ENCODE peak calls at places on chromosomes 7 and 10, in four cellular contexts. H is ovary; V is gastrocnemius medialis; B is CD4-positive, CD25-positive, alpha-beta regulatory T cell. L is an unnamed sample.

GRCh38 chr7:66739953-66740301 is 606 bp upstream of the RABGEF1 start:
- DNase-seq in H (no peak), V (no peak), B (no peak), L (no peak)

GRCh38 chr7:27147211-27148030 is at the start of gene HOXA6:
- DNase-seq in H (no peak), V (no peak), B (no peak), L (peak)

GRCh38 chr10:64558094-64558870 is 1037.1 kb downstream of the REEP3 start:
- DNase-seq in H (no peak), V (no peak), B (no peak), L (no peak)

GRCh38 chr7:151759591-151760042 is 117.3 kb downstream of the PRKAG2 start:
- DNase-seq in H (peak), V (no peak), B (peak), L (peak)

GRCh38 chr10:35574924-35575352 is 30.2 kb upstream of the GJD4 start:
- DNase-seq in H (no peak), V (no peak), B (no peak), L (no peak)

GRCh38 chr10:63633677-63634487 is 112.7 kb downstream of the REEP3 start:
- DNase-seq in H (no peak), V (no peak), B (no peak), L (no peak)

GRCh38 chr7:122433765-122434164 is 129.2 kb upstream of the FEZF1 start:
- DNase-seq in H (no peak), V (no peak), B (no peak), L (no peak)

GRCh38 chr10:1329622-1330021 is 273.4 kb downstream of the WDR37 start:
- DNase-seq in H (no peak), V (no peak), B (no peak), L (no peak)

GRCh38 chr7:3916146-3916545 is 615.1 kb downstream of the SDK1 start:
- DNase-seq in H (no peak), V (no peak), B (no peak), L (no peak)

GRCh38 chr10:17088118-17088806 is 41.3 kb downstream of the CUBN start:
- DNase-seq in H (no peak), V (no peak), B (no peak), L (no peak)

GRCh38 chr7:35707422-35707821 is 12.5 kb upstream of the HERPUD2 start:
- DNase-seq in H (no peak), V (no peak), B (no peak), L (no peak)

GRCh38 chr10:53840668-53841067 is 960.4 kb downstream of the PCDH15 start:
- DNase-seq in H (no peak), V (no peak), B (no peak), L (no peak)

GRCh38 chr7:17601921-17602320 is 303.5 kb downstream of the AHR start:
- DNase-seq in H (no peak), V (no peak), B (no peak), L (no peak)

GRCh38 chr7:21943436-21943835 is 2.3 kb downstream of the CDCA7L start:
- DNase-seq in H (no peak), V (no peak), B (no peak), L (no peak)

GRCh38 chr7:21945374-21946227 is at the start of gene CDCA7L:
- DNase-seq in H (peak), V (no peak), B (peak), L (peak)

GRCh38 chr7:21944616-21945373 is 904 bp downstream of the CDCA7L start:
- DNase-seq in H (peak), V (no peak), B (peak), L (no peak)

GRCh38 chr7:21941570-21942224 is 4.0 kb downstream of the CDCA7L start:
- DNase-seq in H (no peak), V (no peak), B (peak), L (no peak)

GRCh38 chr7:21942955-21943354 is 2.7 kb downstream of the CDCA7L start:
- DNase-seq in H (no peak), V (no peak), B (no peak), L (no peak)
- H3K4me3 ChIP-seq in H (no peak), V (no peak), B (no peak), L (no peak)

GRCh38 chr7:19113001-19113349 is 4.5 kb downstream of the TWIST1 start:
- DNase-seq in H (no peak), V (no peak), B (no peak), L (no peak)

GRCh38 chr7:19114591-19114855 is 2.9 kb downstream of the TWIST1 start:
- DNase-seq in H (no peak), V (no peak), B (no peak), L (no peak)

GRCh38 chr7:19116121-19117080 is 1.0 kb downstream of the TWIST1 start:
- DNase-seq in H (no peak), V (no peak), B (no peak), L (no peak)

GRCh38 chr7:19112290-19113000 is 5.0 kb downstream of the TWIST1 start:
- DNase-seq in H (no peak), V (no peak), B (no peak), L (peak)

DNA sequence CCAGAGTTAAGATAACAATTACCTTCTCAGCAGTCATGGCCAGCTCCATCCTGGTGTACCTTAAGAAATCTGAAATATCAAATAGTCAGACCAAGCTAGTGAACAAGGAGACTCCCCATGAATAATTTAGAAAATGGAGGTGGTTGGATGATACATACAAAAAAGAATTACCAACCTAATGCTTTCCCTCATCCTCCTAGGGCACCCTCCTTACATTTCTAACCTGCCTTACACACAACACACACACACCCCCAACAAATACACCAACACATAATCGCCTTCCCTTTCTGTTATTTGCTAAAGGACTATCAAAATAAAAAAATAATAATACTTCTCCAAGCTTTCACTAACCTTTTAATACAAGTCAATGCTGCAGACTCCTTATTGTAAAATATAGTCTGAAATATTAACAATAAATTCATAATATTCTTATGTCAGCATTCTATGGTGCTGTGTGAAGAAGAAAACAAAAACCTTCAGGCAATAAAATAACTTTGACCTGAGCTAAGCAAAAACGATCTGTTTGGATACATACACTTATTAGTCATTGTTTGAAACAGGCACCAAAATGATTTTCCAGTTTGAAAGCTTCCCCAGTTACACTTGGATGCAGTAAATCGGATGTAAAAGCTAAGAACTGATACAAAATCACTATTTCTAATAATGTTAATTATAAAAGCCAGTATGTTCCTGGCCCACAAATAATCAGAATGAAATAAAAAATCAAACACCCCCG is 3.4 kb downstream of the TWIST1 start:
- DNase-seq in H (no peak), V (no peak), B (no peak), L (no peak)
- H3K4me3 ChIP-seq in H (peak), V (no peak), B (no peak), L (no peak)

GRCh38 chr10:31366703-31367102 is 47.7 kb downstream of the ZEB1 start:
- DNase-seq in H (no peak), V (no peak), B (no peak), L (no peak)

GRCh38 chr10:31374146-31374696 is 55.2 kb downstream of the ZEB1 start:
- DNase-seq in H (no peak), V (no peak), B (no peak), L (no peak)

GRCh38 chr10:31372439-31372838 is 53.4 kb downstream of the ZEB1 start:
- DNase-seq in H (no peak), V (no peak), B (no peak), L (no peak)

DNA sequence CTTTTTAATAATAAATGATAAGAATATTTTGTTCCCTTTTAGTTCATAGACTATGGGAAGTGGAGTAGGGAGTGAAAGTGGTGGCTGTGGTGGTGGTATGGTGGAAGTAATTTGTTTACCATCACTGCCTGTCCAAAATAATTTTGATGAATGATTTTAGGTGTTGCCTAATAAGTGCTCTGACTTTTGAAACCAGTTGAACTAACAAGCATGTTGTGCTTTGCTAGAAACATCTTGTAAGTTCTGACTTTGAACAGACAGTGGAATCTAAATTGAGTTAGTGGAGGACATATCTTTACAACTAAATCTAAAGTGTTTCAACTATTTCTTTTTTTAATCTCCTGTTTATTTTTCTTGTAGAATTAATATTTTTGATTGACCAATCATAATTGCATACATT is 49.7 kb downstream of the ZEB1 start:
- DNase-seq in H (no peak), V (no peak), B (no peak), L (no peak)
- H3K4me3 ChIP-seq in H (no peak), V (no peak), B (no peak), L (no peak)

DNA sequence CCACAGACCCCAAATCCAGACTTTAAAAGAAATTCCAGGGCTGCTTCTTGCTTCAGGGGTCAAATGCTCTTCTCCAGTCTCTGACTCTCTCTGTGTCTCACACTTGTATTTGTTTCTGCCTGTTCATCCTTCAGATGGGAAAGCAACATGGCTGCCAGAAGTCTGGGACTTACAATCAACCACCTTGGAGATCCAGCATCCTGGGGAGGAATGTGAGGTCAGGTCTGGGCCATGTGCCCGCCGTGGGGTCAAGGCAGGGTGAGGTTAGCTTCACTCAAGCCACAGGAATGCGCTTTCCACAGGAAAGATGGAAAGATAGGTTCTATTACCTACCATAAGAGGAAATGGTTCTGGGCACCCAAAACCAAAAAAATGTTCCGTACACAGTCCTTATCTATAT is 34.3 kb upstream of the NPVF start:
- DNase-seq in H (no peak), V (no peak), B (no peak), L (no peak)
- H3K4me3 ChIP-seq in H (no peak), V (no peak), B (no peak), L (no peak)

GRCh38 chr7:73565675-73566342 is 8.3 kb upstream of the BCL7B start:
- DNase-seq in H (no peak), V (no peak), B (no peak), L (no peak)
- H3K4me3 ChIP-seq in H (no peak), V (no peak), B (peak), L (peak)

DNA sequence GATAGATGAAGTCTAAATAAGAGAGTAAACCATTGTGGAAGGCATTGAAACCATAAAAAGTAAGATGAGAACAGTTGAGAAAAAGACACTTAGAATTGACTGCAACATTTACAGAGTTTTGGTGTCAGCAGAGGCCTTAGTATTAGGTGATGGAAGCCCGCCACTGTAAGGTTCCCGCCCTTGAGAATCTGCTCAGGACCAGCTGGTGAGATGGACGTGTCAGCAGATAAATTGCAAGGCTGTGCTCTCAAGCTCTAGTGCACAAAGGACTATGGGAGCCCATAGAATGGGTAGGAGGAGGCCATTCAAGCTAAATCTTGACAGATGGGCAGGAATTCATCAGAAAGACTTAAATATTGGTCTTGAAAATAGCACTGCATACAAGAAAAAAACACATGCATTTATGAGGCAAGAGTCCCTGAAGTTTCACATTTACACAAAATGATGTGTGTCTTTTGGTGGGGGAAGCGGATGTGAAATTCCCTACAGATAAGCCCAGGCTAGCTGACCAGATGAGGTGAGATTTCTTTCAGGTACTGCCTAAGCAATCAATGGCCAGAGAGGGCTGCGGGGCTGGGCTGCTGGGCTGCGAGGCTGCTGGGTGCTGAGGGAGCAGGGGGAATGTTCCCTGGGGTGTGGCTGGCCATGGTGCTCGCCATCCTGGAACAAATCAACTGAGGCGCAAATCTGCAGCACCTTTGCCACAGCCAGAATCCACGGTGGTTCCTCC is 42.5 kb downstream of the SYPL1 start:
- DNase-seq in H (no peak), V (no peak), B (no peak), L (no peak)
- H3K4me3 ChIP-seq in H (no peak), V (no peak), B (no peak), L (no peak)

DNA sequence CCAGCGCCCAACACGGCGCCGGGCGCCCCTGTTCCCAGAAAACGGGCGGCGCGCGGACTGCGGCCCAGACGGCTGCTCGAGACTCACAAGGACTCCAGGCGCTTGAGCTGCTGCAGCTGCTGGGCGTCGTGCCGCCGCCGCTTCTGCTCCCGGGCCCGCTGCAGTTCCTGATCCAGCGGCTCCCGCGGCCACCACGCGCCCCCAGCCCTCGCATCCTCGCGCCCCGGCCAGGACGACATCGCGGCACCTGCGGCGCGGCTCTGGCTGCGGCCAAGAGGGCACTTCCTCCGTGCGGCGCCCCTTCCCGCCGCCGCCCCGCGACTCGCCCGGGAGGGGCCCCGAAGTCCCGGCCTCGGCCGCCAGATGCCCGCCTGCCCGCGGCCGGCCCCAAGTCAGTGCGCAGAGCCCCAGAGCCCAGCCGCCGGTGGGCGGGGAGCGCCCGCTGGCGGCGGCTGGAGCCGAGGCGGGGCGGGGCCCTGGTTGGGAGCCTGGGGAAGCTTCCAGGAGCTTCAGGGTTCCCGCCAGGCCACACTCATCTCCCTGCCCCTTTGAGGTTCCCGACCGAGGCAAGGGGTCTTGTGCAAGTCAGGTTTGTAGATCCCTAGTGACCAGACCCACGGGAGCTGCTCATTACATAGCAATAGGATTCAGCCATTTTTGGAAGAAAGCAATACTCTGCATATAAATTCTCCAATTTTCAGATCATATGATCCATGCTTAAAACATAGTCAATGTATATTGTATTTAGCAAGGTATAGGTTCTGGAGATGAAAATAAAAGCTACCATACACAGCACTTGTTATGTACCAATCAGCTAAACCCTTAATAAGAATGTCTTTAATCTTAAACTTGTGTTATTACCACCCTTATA is 14.2 kb upstream of the FKBP9 start:
- DNase-seq in H (peak), V (peak), B (peak), L (peak)
- H3K4me3 ChIP-seq in H (peak), V (peak), B (peak), L (peak)

GRCh38 chr7:1344981-1345701 is 112.5 kb downstream of the UNCX start:
- DNase-seq in H (no peak), V (no peak), B (no peak), L (no peak)

GRCh38 chr7:1345796-1346532 is 113.3 kb downstream of the UNCX start:
- DNase-seq in H (no peak), V (no peak), B (no peak), L (peak)

GRCh38 chr7:1348096-1348835 is 111.0 kb downstream of the MICALL2 start:
- DNase-seq in H (no peak), V (no peak), B (no peak), L (no peak)

GRCh38 chr7:1346533-1346805 is 112.8 kb downstream of the MICALL2 start:
- DNase-seq in H (no peak), V (no peak), B (no peak), L (no peak)

DNA sequence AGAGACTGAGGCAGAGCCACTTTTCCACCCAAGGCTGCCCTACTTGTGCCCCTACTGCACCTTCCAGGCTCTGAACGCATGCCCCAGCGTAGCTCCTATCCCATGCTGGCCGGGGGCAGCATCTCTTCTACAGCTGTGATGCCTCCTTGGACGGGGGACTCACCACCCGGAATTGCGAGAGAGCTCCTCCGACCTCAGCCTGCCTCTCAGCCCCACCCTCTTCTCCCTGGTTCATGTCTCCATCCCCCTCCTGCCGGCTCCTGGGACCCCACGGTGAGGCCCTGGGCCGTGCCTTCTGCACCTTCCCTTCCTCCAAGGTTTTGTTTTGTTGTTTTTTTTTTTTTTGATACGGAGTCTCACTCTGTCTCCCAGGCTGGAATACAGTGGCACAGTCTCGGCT is 112.4 kb downstream of the MICALL2 start:
- DNase-seq in H (no peak), V (no peak), B (no peak), L (no peak)
- H3K4me3 ChIP-seq in H (no peak), V (no peak), B (no peak), L (no peak)

GRCh38 chr7:150385240-150385830 is 6.2 kb downstream of the ZNF775 start:
- DNase-seq in H (no peak), V (no peak), B (no peak), L (no peak)
- H3K4me3 ChIP-seq in H (no peak), V (no peak), B (no peak), L (no peak)

GRCh38 chr10:133377025-133377817 is 1.8 kb upstream of the PAOX start:
- DNase-seq in H (no peak), V (no peak), B (no peak), L (no peak)
- H3K4me3 ChIP-seq in H (no peak), V (no peak), B (no peak), L (no peak)